ENCODE peak calls at places on chromosomes 12 and 14, in nine cellular contexts. L is DMS 273 treated with DMSO at 0.1 percent for 48 hours; W is AG09319; V is GM13976; T is HFFc6; K is ecto neural progenitor cell; Y is stimulated activated CD4-positive, alpha-beta T cell treated with anti-CD3 and anti-CD28 coated beads, Interleukin-12 subunit alpha, Interleukin-12 subunit beta, amount 100 ng/mL, for 4 hours; D is lower lobe of right lung; C is NCI-H1092 treated with DMSO at 0.1 percent for 48 hours. Z is an unnamed sample.
A peak's percentile ranks its signal among the peaks of the same experiment; 100 is the strongest.

GRCh38 chr12:12436831-12437345 is 80.0 kb downstream of the BORCS5 start:
- DNase-seq in L (no peak), W (no peak), V (no peak), T (no peak), K (no peak), Y (no peak), D (no peak), C (no peak), Z (no peak)

GRCh38 chr12:93722757-93723567 is 45.8 kb downstream of the CRADD start:
- DNase-seq in L (peak; percentile 70), W (no peak), V (no peak), T (peak; percentile 90), K (no peak), Y (no peak), D (no peak), C (no peak), Z (no peak)

GRCh38 chr14:70045715-70046535 is 142.8 kb downstream of the SLC8A3 start:
- DNase-seq in L (no peak), W (no peak), V (peak; percentile 51), T (peak; percentile 61), K (peak; percentile 84), Y (no peak), D (peak; percentile 75), C (peak; percentile 76), Z (peak; percentile 83)

GRCh38 chr12:65761301-65761700 is 63.0 kb upstream of the HMGA2 start:
- DNase-seq in L (no peak), W (no peak), V (no peak), T (no peak), K (no peak), Y (no peak), D (no peak), C (no peak), Z (no peak)

GRCh38 chr12:57352166-57352565 is 78.7 kb downstream of the R3HDM2 start:
- DNase-seq in L (no peak), W (no peak), V (no peak), T (no peak), K (no peak), Y (no peak), D (no peak), C (no peak), Z (no peak)

GRCh38 chr14:59283380-59283779 is 94.9 kb downstream of the DAAM1 start:
- DNase-seq in L (no peak), W (no peak), V (no peak), T (no peak), K (no peak), Y (no peak), D (no peak), C (no peak), Z (peak; percentile 54)

GRCh38 chr14:56813143-56813551 is 2.9 kb upstream of the OTX2 start:
- DNase-seq in L (no peak), W (no peak), V (no peak), T (no peak), K (no peak), Y (no peak), D (no peak), C (no peak), Z (no peak)

GRCh38 chr14:21860172-21860571 is 186.6 kb upstream of the OR4E1 start:
- DNase-seq in L (no peak), W (no peak), V (peak; percentile 13), T (no peak), K (no peak), Y (no peak), D (no peak), C (no peak), Z (peak; percentile 38)

GRCh38 chr12:96258451-96258933 is 64.3 kb downstream of the ELK3 start:
- DNase-seq in L (peak; percentile 68), W (no peak), V (no peak), T (no peak), K (no peak), Y (no peak), D (no peak), C (peak; percentile 51), Z (no peak)

GRCh38 chr14:26389646-26390508 is 208.0 kb downstream of the NOVA1 start:
- DNase-seq in L (no peak), W (no peak), V (no peak), T (no peak), K (no peak), Y (no peak), D (no peak), C (no peak), Z (peak; percentile 9)

GRCh38 chr14:34227834-34228662 is 234.0 kb downstream of the SPTSSA start:
- DNase-seq in L (peak; percentile 2), W (peak; percentile 11), V (peak; percentile 76), T (peak; percentile 36), K (peak; percentile 81), Y (peak; percentile 51), D (peak; percentile 59), C (peak; percentile 74), Z (peak; percentile 76)

GRCh38 chr12:49588761-49589516 is 16.5 kb downstream of the FAM186B start:
- DNase-seq in L (no peak), W (no peak), V (no peak), T (no peak), K (no peak), Y (no peak), D (no peak), C (no peak), Z (no peak)

GRCh38 chr12:104306376-104306775 is 2.8 kb downstream of the EID3 start:
- DNase-seq in L (no peak), W (no peak), V (no peak), T (no peak), K (no peak), Y (no peak), D (no peak), C (no peak), Z (no peak)

GRCh38 chr12:41190360-41190759 is 2.2 kb downstream of the PDZRN4 start:
- DNase-seq in L (peak; percentile 11), W (no peak), V (no peak), T (no peak), K (no peak), Y (no peak), D (no peak), C (peak; percentile 3), Z (peak; percentile 84)

GRCh38 chr14:74583689-74584434 is 28.2 kb downstream of the LTBP2 start:
- DNase-seq in L (no peak), W (no peak), V (no peak), T (peak; percentile 85), K (no peak), Y (peak; percentile 23), D (no peak), C (no peak), Z (no peak)

Z was measured in DMS53.